ENCODE peak calls at places on chromosomes 6 and 20, in eight cellular contexts. One of them, this sample, is unnamed.

GRCh38 chr6:327538-328183 is 35.4 kb downstream of the DUSP22 start:
- DNase-seq in stromal cell of bone marrow: peak
- DNase-seq in IMR-90: peak
- DNase-seq in NCI-H1436 treated with DMSO at 0.1 percent for 48 hours: no peak
- DNase-seq in RCC 7860: no peak
- DNase-seq in activated effector memory CD4-positive, alpha-beta T cell treated with Interleukin-2 at 50 U/mL for 16 hours: no peak
- DNase-seq in nephron progenitor cell: no peak
- DNase-seq in body of pancreas: no peak
- DNase-seq in this sample: no peak

GRCh38 chr20:9392892-9393857 is 121.2 kb upstream of the LAMP5 start:
- DNase-seq in stromal cell of bone marrow: peak
- DNase-seq in IMR-90: peak
- DNase-seq in NCI-H1436 treated with DMSO at 0.1 percent for 48 hours: no peak
- DNase-seq in RCC 7860: peak
- DNase-seq in activated effector memory CD4-positive, alpha-beta T cell treated with Interleukin-2 at 50 U/mL for 16 hours: no peak
- DNase-seq in nephron progenitor cell: peak
- DNase-seq in body of pancreas: peak
- DNase-seq in this sample: no peak

GRCh38 chr20:54199721-54200176 is 8.1 kb upstream of the PFDN4 start:
- DNase-seq in stromal cell of bone marrow: no peak
- DNase-seq in IMR-90: peak
- DNase-seq in NCI-H1436 treated with DMSO at 0.1 percent for 48 hours: no peak
- DNase-seq in RCC 7860: peak
- DNase-seq in activated effector memory CD4-positive, alpha-beta T cell treated with Interleukin-2 at 50 U/mL for 16 hours: peak
- DNase-seq in nephron progenitor cell: peak
- DNase-seq in body of pancreas: peak
- DNase-seq in this sample: peak

GRCh38 chr6:107488875-107489635 is 862 bp upstream of the SOBP start:
- DNase-seq in stromal cell of bone marrow: no peak
- DNase-seq in IMR-90: peak
- DNase-seq in NCI-H1436 treated with DMSO at 0.1 percent for 48 hours: no peak
- DNase-seq in RCC 7860: no peak
- DNase-seq in activated effector memory CD4-positive, alpha-beta T cell treated with Interleukin-2 at 50 U/mL for 16 hours: no peak
- DNase-seq in nephron progenitor cell: peak
- DNase-seq in body of pancreas: peak
- DNase-seq in this sample: no peak

GRCh38 chr20:49398401-49399144 is 83.9 kb downstream of the KCNB1 start:
- DNase-seq in stromal cell of bone marrow: no peak
- DNase-seq in IMR-90: no peak
- DNase-seq in NCI-H1436 treated with DMSO at 0.1 percent for 48 hours: no peak
- DNase-seq in RCC 7860: no peak
- DNase-seq in activated effector memory CD4-positive, alpha-beta T cell treated with Interleukin-2 at 50 U/mL for 16 hours: no peak
- DNase-seq in nephron progenitor cell: no peak
- DNase-seq in body of pancreas: no peak
- DNase-seq in this sample: no peak

GRCh38 chr6:30705620-30706019 is 11.5 kb downstream of the MDC1 start:
- DNase-seq in stromal cell of bone marrow: no peak
- DNase-seq in IMR-90: no peak
- DNase-seq in NCI-H1436 treated with DMSO at 0.1 percent for 48 hours: no peak
- DNase-seq in RCC 7860: no peak
- DNase-seq in activated effector memory CD4-positive, alpha-beta T cell treated with Interleukin-2 at 50 U/mL for 16 hours: no peak
- DNase-seq in nephron progenitor cell: no peak
- DNase-seq in body of pancreas: no peak
- DNase-seq in this sample: no peak

GRCh38 chr20:24584538-24585356 is 115.3 kb downstream of the SYNDIG1 start:
- DNase-seq in stromal cell of bone marrow: peak
- DNase-seq in IMR-90: peak
- DNase-seq in NCI-H1436 treated with DMSO at 0.1 percent for 48 hours: no peak
- DNase-seq in RCC 7860: no peak
- DNase-seq in activated effector memory CD4-positive, alpha-beta T cell treated with Interleukin-2 at 50 U/mL for 16 hours: no peak
- DNase-seq in nephron progenitor cell: no peak
- DNase-seq in body of pancreas: no peak
- DNase-seq in this sample: no peak

GRCh38 chr20:56843817-56844216 is 214.7 kb downstream of the TFAP2C start:
- DNase-seq in stromal cell of bone marrow: no peak
- DNase-seq in IMR-90: no peak
- DNase-seq in NCI-H1436 treated with DMSO at 0.1 percent for 48 hours: no peak
- DNase-seq in RCC 7860: no peak
- DNase-seq in activated effector memory CD4-positive, alpha-beta T cell treated with Interleukin-2 at 50 U/mL for 16 hours: no peak
- DNase-seq in nephron progenitor cell: no peak
- DNase-seq in body of pancreas: peak
- DNase-seq in this sample: no peak

GRCh38 chr20:34268851-34269668 is 27.8 kb downstream of the ASIP start:
- DNase-seq in stromal cell of bone marrow: no peak
- DNase-seq in IMR-90: no peak
- DNase-seq in NCI-H1436 treated with DMSO at 0.1 percent for 48 hours: no peak
- DNase-seq in RCC 7860: no peak
- DNase-seq in activated effector memory CD4-positive, alpha-beta T cell treated with Interleukin-2 at 50 U/mL for 16 hours: peak
- DNase-seq in nephron progenitor cell: peak
- DNase-seq in body of pancreas: peak
- DNase-seq in this sample: no peak

GRCh38 chr20:44683263-44684046 is 31.7 kb upstream of the CCN5 start:
- DNase-seq in stromal cell of bone marrow: no peak
- DNase-seq in IMR-90: peak
- DNase-seq in NCI-H1436 treated with DMSO at 0.1 percent for 48 hours: no peak
- DNase-seq in RCC 7860: peak
- DNase-seq in activated effector memory CD4-positive, alpha-beta T cell treated with Interleukin-2 at 50 U/mL for 16 hours: peak
- DNase-seq in nephron progenitor cell: peak
- DNase-seq in body of pancreas: peak
- DNase-seq in this sample: no peak

GRCh38 chr6:134103004-134103403 is 50.6 kb upstream of the SLC2A12 start:
- DNase-seq in stromal cell of bone marrow: no peak
- DNase-seq in IMR-90: no peak
- DNase-seq in NCI-H1436 treated with DMSO at 0.1 percent for 48 hours: no peak
- DNase-seq in RCC 7860: no peak
- DNase-seq in activated effector memory CD4-positive, alpha-beta T cell treated with Interleukin-2 at 50 U/mL for 16 hours: no peak
- DNase-seq in nephron progenitor cell: no peak
- DNase-seq in body of pancreas: peak
- DNase-seq in this sample: no peak

GRCh38 chr6:107244742-107245470 is 129.6 kb upstream of the BEND3 start:
- DNase-seq in stromal cell of bone marrow: no peak
- DNase-seq in IMR-90: no peak
- DNase-seq in NCI-H1436 treated with DMSO at 0.1 percent for 48 hours: no peak
- DNase-seq in RCC 7860: no peak
- DNase-seq in activated effector memory CD4-positive, alpha-beta T cell treated with Interleukin-2 at 50 U/mL for 16 hours: no peak
- DNase-seq in nephron progenitor cell: no peak
- DNase-seq in body of pancreas: no peak
- DNase-seq in this sample: no peak

GRCh38 chr20:25040438-25040831 is 17.5 kb downstream of the ACSS1 start:
- DNase-seq in stromal cell of bone marrow: no peak
- DNase-seq in IMR-90: peak
- DNase-seq in NCI-H1436 treated with DMSO at 0.1 percent for 48 hours: no peak
- DNase-seq in RCC 7860: no peak
- DNase-seq in activated effector memory CD4-positive, alpha-beta T cell treated with Interleukin-2 at 50 U/mL for 16 hours: no peak
- DNase-seq in nephron progenitor cell: no peak
- DNase-seq in body of pancreas: peak
- DNase-seq in this sample: peak

GRCh38 chr6:14763139-14763538 is 482.7 kb upstream of the JARID2 start:
- DNase-seq in stromal cell of bone marrow: no peak
- DNase-seq in IMR-90: peak
- DNase-seq in NCI-H1436 treated with DMSO at 0.1 percent for 48 hours: no peak
- DNase-seq in RCC 7860: no peak
- DNase-seq in activated effector memory CD4-positive, alpha-beta T cell treated with Interleukin-2 at 50 U/mL for 16 hours: no peak
- DNase-seq in nephron progenitor cell: no peak
- DNase-seq in body of pancreas: no peak
- DNase-seq in this sample: peak

GRCh38 chr6:93351222-93351621 is 68.1 kb downstream of the EPHA7 start:
- DNase-seq in stromal cell of bone marrow: no peak
- DNase-seq in IMR-90: no peak
- DNase-seq in NCI-H1436 treated with DMSO at 0.1 percent for 48 hours: no peak
- DNase-seq in RCC 7860: no peak
- DNase-seq in activated effector memory CD4-positive, alpha-beta T cell treated with Interleukin-2 at 50 U/mL for 16 hours: no peak
- DNase-seq in nephron progenitor cell: no peak
- DNase-seq in body of pancreas: no peak
- DNase-seq in this sample: no peak

GRCh38 chr6:109170333-109170732 is 75.0 kb downstream of the CEP57L1 start:
- DNase-seq in stromal cell of bone marrow: no peak
- DNase-seq in IMR-90: no peak
- DNase-seq in NCI-H1436 treated with DMSO at 0.1 percent for 48 hours: no peak
- DNase-seq in RCC 7860: no peak
- DNase-seq in activated effector memory CD4-positive, alpha-beta T cell treated with Interleukin-2 at 50 U/mL for 16 hours: no peak
- DNase-seq in nephron progenitor cell: no peak
- DNase-seq in body of pancreas: no peak
- DNase-seq in this sample: no peak

GRCh38 chr6:40782355-40782754 is 195.2 kb upstream of the LRFN2 start:
- DNase-seq in stromal cell of bone marrow: no peak
- DNase-seq in IMR-90: no peak
- DNase-seq in NCI-H1436 treated with DMSO at 0.1 percent for 48 hours: no peak
- DNase-seq in RCC 7860: no peak
- DNase-seq in activated effector memory CD4-positive, alpha-beta T cell treated with Interleukin-2 at 50 U/mL for 16 hours: no peak
- DNase-seq in nephron progenitor cell: no peak
- DNase-seq in body of pancreas: no peak
- DNase-seq in this sample: no peak

GRCh38 chr6:98921038-98921437 is 26.7 kb downstream of the FBXL4 start:
- DNase-seq in stromal cell of bone marrow: no peak
- DNase-seq in IMR-90: peak
- DNase-seq in NCI-H1436 treated with DMSO at 0.1 percent for 48 hours: no peak
- DNase-seq in RCC 7860: no peak
- DNase-seq in activated effector memory CD4-positive, alpha-beta T cell treated with Interleukin-2 at 50 U/mL for 16 hours: no peak
- DNase-seq in nephron progenitor cell: no peak
- DNase-seq in body of pancreas: no peak
- DNase-seq in this sample: no peak

GRCh38 chr20:24451992-24452391 is 17.4 kb upstream of the SYNDIG1 start:
- DNase-seq in stromal cell of bone marrow: no peak
- DNase-seq in IMR-90: no peak
- DNase-seq in NCI-H1436 treated with DMSO at 0.1 percent for 48 hours: no peak
- DNase-seq in RCC 7860: no peak
- DNase-seq in activated effector memory CD4-positive, alpha-beta T cell treated with Interleukin-2 at 50 U/mL for 16 hours: no peak
- DNase-seq in nephron progenitor cell: no peak
- DNase-seq in body of pancreas: no peak
- DNase-seq in this sample: no peak

GRCh38 chr6:136628996-136629395 is 78.8 kb upstream of the MAP7 start:
- DNase-seq in stromal cell of bone marrow: no peak
- DNase-seq in IMR-90: peak
- DNase-seq in NCI-H1436 treated with DMSO at 0.1 percent for 48 hours: no peak
- DNase-seq in RCC 7860: peak
- DNase-seq in activated effector memory CD4-positive, alpha-beta T cell treated with Interleukin-2 at 50 U/mL for 16 hours: no peak
- DNase-seq in nephron progenitor cell: no peak
- DNase-seq in body of pancreas: no peak
- DNase-seq in this sample: no peak

GRCh38 chr6:139257821-139258398 is 33.9 kb downstream of the TXLNB start:
- DNase-seq in stromal cell of bone marrow: no peak
- DNase-seq in IMR-90: no peak
- DNase-seq in NCI-H1436 treated with DMSO at 0.1 percent for 48 hours: no peak
- DNase-seq in RCC 7860: no peak
- DNase-seq in activated effector memory CD4-positive, alpha-beta T cell treated with Interleukin-2 at 50 U/mL for 16 hours: no peak
- DNase-seq in nephron progenitor cell: no peak
- DNase-seq in body of pancreas: no peak
- DNase-seq in this sample: no peak

GRCh38 chr6:71138416-71138815 is 150.2 kb upstream of the OGFRL1 start:
- DNase-seq in stromal cell of bone marrow: no peak
- DNase-seq in IMR-90: no peak
- DNase-seq in NCI-H1436 treated with DMSO at 0.1 percent for 48 hours: no peak
- DNase-seq in RCC 7860: peak
- DNase-seq in activated effector memory CD4-positive, alpha-beta T cell treated with Interleukin-2 at 50 U/mL for 16 hours: no peak
- DNase-seq in nephron progenitor cell: no peak
- DNase-seq in body of pancreas: no peak
- DNase-seq in this sample: no peak

This sample was measured in AG04450.